ENCODE peak calls at places on chromosomes 6 and 20, in seven cellular contexts. N is cardiac muscle cell; Q is lower lobe of right lung; V is H7; Z is GM23338; O is effector memory CD4-positive, alpha-beta T cell; X is brain microvascular endothelial cell. K is an unnamed sample. For H3K36me3, the result is how much of the 10 kb centered on the place peaks cover.

GRCh38 chr20:1945660-1946059 is 48.2 kb downstream of the PDYN start:
- DNase-seq in Q (no peak), Z (no peak), N (no peak), O (no peak), V (no peak), X (no peak), K (no peak)

GRCh38 chr6:67501738-67502137 is 1133.3 kb upstream of the ADGRB3 start:
- DNase-seq in Q (no peak), Z (no peak), N (peak), V (no peak), X (no peak), O (no peak), K (no peak)

GRCh38 chr6:108564178-108564577 is 3.5 kb downstream of the FOXO3 start:
- DNase-seq in N (peak), Z (no peak), Q (no peak), O (no peak), X (peak), V (no peak), K (no peak)

GRCh38 chr6:139801571-139802321 is 427.3 kb upstream of the CITED2 start:
- DNase-seq in V (peak), X (peak), N (peak), Z (peak), O (no peak), Q (no peak), K (no peak)

GRCh38 chr6:146775227-146775626 is 176.5 kb downstream of the ADGB start:
- DNase-seq in V (no peak), Z (peak), N (peak), O (no peak), Q (no peak), X (no peak), K (no peak)

GRCh38 chr6:122432816-122433215 is 33.4 kb downstream of the HSF2 start:
- DNase-seq in N (no peak), Z (no peak), V (no peak), O (no peak), X (no peak), Q (no peak), K (no peak)

GRCh38 chr20:33092361-33092760 is 12.9 kb downstream of the BPIFB4 start:
- DNase-seq in N (no peak), X (no peak), V (no peak), Q (no peak), Z (no peak), O (no peak), K (no peak)

GRCh38 chr6:25370175-25371036 is 91.2 kb downstream of the CARMIL1 start:
- DNase-seq in Z (no peak), V (no peak), X (no peak), N (no peak), O (no peak), Q (no peak), K (no peak)

GRCh38 chr6:155351273-155352129 is 37.2 kb upstream of the TFB1M start:
- DNase-seq in V (no peak), Z (no peak), O (no peak), Q (no peak), X (no peak), N (no peak), K (no peak)

GRCh38 chr20:37670426-37670825 is 23.4 kb upstream of the CTNNBL1 start:
- DNase-seq in N (no peak), Q (no peak), V (no peak), O (no peak), Z (no peak), X (no peak), K (peak)

GRCh38 chr6:1614767-1615650 is 5.3 kb downstream of the FOXC1 start:
- DNase-seq in N (no peak), Z (peak), V (peak), X (no peak), Q (no peak), O (no peak), K (no peak)

GRCh38 chr20:33828912-33829560 is 17.9 kb downstream of the CHMP4B start:
- DNase-seq in X (no peak), O (no peak), V (no peak), Q (no peak), Z (no peak), N (no peak), K (no peak)

GRCh38 chr20:55069951-55070350 is 594.6 kb downstream of the DOK5 start:
- DNase-seq in O (no peak), N (no peak), Q (no peak), Z (no peak), X (no peak), V (no peak), K (no peak)

GRCh38 chr6:134980846-134981245 is 30.9 kb upstream of the ALDH8A1 start:
- DNase-seq in X (no peak), N (peak), O (no peak), Z (no peak), V (no peak), Q (no peak), K (no peak)

GRCh38 chr6:48766349-48766748 is 655.4 kb upstream of the PTCHD4 start:
- DNase-seq in O (no peak), Q (no peak), X (peak), Z (no peak), N (peak), V (no peak), K (no peak)

GRCh38 chr6:20907486-20908071 is 373.3 kb downstream of the CDKAL1 start:
- DNase-seq in Q (no peak), O (no peak), X (no peak), N (no peak), Z (peak), V (peak), K (no peak)

GRCh38 chr6:16985484-16986284 is 116.2 kb upstream of the STMND1 start:
- DNase-seq in O (no peak), Z (no peak), V (no peak), Q (no peak), X (peak), N (peak), K (no peak)

GRCh38 chr20:31923388-31924271 is 28.2 kb downstream of the PDRG1 start:
- DNase-seq in Z (peak), N (peak), X (no peak), Q (no peak), V (no peak), O (no peak), K (no peak)

GRCh38 chr6:47047097-47047478 is 5.0 kb upstream of the ADGRF1 start:
- DNase-seq in X (no peak), N (no peak), O (no peak), Q (no peak), Z (no peak), V (no peak), K (no peak)

GRCh38 chr6:54191460-54191859 is 80.2 kb downstream of the MLIP start:
- DNase-seq in O (no peak), X (peak), V (no peak), Q (no peak), N (peak), Z (no peak), K (no peak)

GRCh38 chr6:144467153-144467762 is 182.1 kb downstream of the UTRN start:
- DNase-seq in V (peak), O (no peak), X (no peak), N (no peak), Z (peak), Q (no peak), K (no peak)

GRCh38 chr6:158233214-158233795 is 65.2 kb downstream of the GTF2H5 start:
- DNase-seq in X (no peak), N (no peak), Z (no peak), Q (no peak), V (peak), O (no peak), K (no peak)

GRCh38 chr20:62928246-62928939 is 2.1 kb upstream of the DIDO1 start:
- DNase-seq in V (peak), X (no peak), Z (peak), N (no peak), Q (peak), O (no peak), K (no peak)

GRCh38 chr6:36874443-36875249 is at the start of gene PPIL1:
- DNase-seq in Z (peak), X (peak), Q (peak), V (peak), N (peak), O (peak), K (peak)

DNA sequence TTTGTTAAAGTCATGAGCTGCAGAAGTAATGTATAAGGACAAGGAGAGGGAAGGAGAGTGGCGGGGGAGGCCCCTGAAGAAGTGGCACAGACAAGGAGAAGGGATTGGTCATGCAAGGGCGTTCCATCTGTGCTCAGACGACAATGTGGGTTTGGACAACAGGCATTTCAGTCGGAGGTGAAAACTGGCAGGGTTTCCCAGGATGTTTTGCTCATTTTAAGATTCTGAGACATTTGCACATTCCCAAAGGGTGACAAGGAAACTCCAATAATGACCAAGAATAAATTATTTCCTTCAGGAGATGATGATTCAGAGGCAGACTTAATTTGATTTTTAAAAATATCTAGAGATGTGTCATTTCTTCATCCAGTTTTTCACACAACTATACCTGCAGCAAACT is 181.8 kb downstream of the HIVEP2 start:
- DNase-seq in N (no peak), Q (no peak), V (no peak), O (no peak), X (no peak), Z (no peak), K (no peak)
- H3K36me3 ChIP-seq in N (under half), Q (under half), V (under half), O (half or more), X (under half), Z (under half), K (half or more)

GRCh38 chr6:137208279-137208678 is 10.9 kb downstream of the IFNGR1 start:
- DNase-seq in Q (no peak), N (no peak), X (no peak), V (no peak), O (no peak), Z (no peak), K (no peak)
- H3K36me3 ChIP-seq in Q (under half), N (under half), X (under half), V (under half), O (under half), Z (under half), K (under half)

GRCh38 chr20:58990651-58991445 is 9.8 kb downstream of the NELFCD start:
- DNase-seq in Z (no peak), X (no peak), O (no peak), Q (no peak), N (no peak), V (no peak), K (peak)
- H3K36me3 ChIP-seq in Z (half or more), X (half or more), O (half or more), Q (half or more), N (half or more), V (half or more), K (half or more)

GRCh38 chr6:107046316-107046715 is 18.3 kb downstream of the MTRES1 start:
- DNase-seq in Z (no peak), O (no peak), V (no peak), X (no peak), N (no peak), Q (no peak), K (no peak)

GRCh38 chr6:107047807-107048206 is 19.8 kb downstream of the MTRES1 start:
- DNase-seq in V (no peak), O (no peak), Q (no peak), X (no peak), N (no peak), Z (no peak), K (no peak)

DNA sequence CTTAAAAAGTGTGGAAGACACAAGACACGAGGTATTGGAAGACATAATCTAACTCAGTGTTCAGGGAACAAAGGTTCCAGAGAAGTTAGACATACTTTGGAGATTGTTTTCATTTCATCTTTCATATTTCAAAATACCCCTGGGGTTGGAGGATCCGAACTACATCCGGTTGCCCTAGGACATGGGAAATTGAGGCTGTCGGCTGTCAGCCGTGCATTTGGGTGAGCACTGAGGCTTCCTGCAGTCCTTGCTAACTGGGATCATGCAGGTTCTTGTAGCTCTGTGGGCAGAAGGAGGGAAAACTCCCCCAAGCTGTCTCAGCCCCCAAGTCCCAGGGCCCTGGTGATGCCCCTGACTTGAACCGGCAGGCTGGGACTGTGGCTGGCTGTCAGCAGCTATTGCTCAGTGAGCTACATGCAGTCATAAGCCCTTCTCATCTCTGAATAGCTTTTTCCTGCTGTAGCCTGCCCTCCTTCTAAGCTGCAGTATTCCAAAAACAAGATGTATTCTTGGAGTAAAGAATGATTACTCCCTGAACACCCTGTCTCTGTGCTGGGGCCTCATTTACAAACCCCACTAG is 17.8 kb downstream of the MTRES1 start:
- DNase-seq in X (peak), N (peak), V (no peak), O (no peak), Z (no peak), Q (no peak), K (no peak)
- H3K36me3 ChIP-seq in X (under half), N (under half), V (under half), O (under half), Z (under half), Q (half or more), K (under half)

GRCh38 chr20:20027284-20027683 is 10.1 kb downstream of the NAA20 start:
- DNase-seq in V (no peak), Z (no peak), N (no peak), X (no peak), O (no peak), Q (no peak), K (no peak)
- H3K36me3 ChIP-seq in V (under half), Z (under half), N (half or more), X (under half), O (under half), Q (half or more), K (half or more)